ENCODE peak calls at places on chromosomes 5 and 9, in six cellular contexts. L, J, T, U, Q and D are unnamed samples.

GRCh38 chr5:6583049-6583880 is 49.6 kb downstream of the NSUN2 start:
- DNase-seq in L (peak), J (peak), T (no peak), U (no peak), Q (no peak), D (peak)

GRCh38 chr5:159198063-159199036 is 11.0 kb downstream of the RNF145 start:
- DNase-seq in L (no peak), J (peak), T (no peak), U (no peak), Q (peak), D (peak)

GRCh38 chr9:89048611-89049010 is 57.3 kb downstream of the S1PR3 start:
- DNase-seq in L (peak), J (no peak), T (peak), U (no peak), Q (no peak), D (no peak)

GRCh38 chr5:39138892-39139291 is 64.7 kb upstream of the RICTOR start:
- DNase-seq in L (no peak), J (no peak), T (no peak), U (no peak), Q (no peak), D (no peak)

GRCh38 chr5:73945505-73945904 is 319.5 kb downstream of the ARHGEF28 start:
- DNase-seq in L (peak), J (no peak), T (no peak), U (no peak), Q (no peak), D (no peak)

GRCh38 chr5:109258755-109259154 is 151.0 kb downstream of the PJA2 start:
- DNase-seq in L (no peak), J (no peak), T (no peak), U (no peak), Q (no peak), D (no peak)

GRCh38 chr5:144778546-144778945 is 607.9 kb downstream of the KCTD16 start:
- DNase-seq in L (no peak), J (no peak), T (no peak), U (no peak), Q (no peak), D (no peak)

GRCh38 chr9:135609366-135609955 is 29.9 kb downstream of the GLT6D1 start:
- DNase-seq in L (peak), J (no peak), T (no peak), U (no peak), Q (no peak), D (no peak)

GRCh38 chr5:34415559-34416198 is 240.4 kb upstream of the RAI14 start:
- DNase-seq in L (no peak), J (no peak), T (no peak), U (no peak), Q (peak), D (no peak)

GRCh38 chr9:128257086-128257825 is 18.6 kb downstream of the GOLGA2 start:
- DNase-seq in L (no peak), J (no peak), T (no peak), U (no peak), Q (no peak), D (no peak)

GRCh38 chr9:94607340-94607695 is 13.7 kb upstream of the FBP2 start:
- DNase-seq in L (no peak), J (no peak), T (no peak), U (no peak), Q (no peak), D (no peak)

GRCh38 chr9:108022246-108022935 is 532.8 kb upstream of the KLF4 start:
- DNase-seq in L (no peak), J (no peak), T (no peak), U (no peak), Q (no peak), D (no peak)

GRCh38 chr5:172078726-172079345 is 72.4 kb upstream of the FBXW11 start:
- DNase-seq in L (no peak), J (no peak), T (no peak), U (no peak), Q (no peak), D (no peak)

GRCh38 chr5:33129309-33129708 is 311.5 kb upstream of the TARS1 start:
- DNase-seq in L (no peak), J (no peak), T (no peak), U (no peak), Q (no peak), D (no peak)

GRCh38 chr5:176339304-176339703 is 22.3 kb downstream of the KIAA1191 start:
- DNase-seq in L (no peak), J (no peak), T (no peak), U (no peak), Q (no peak), D (no peak)

GRCh38 chr5:116271432-116271831 is 186.6 kb downstream of the COMMD10 start:
- DNase-seq in L (no peak), J (no peak), T (no peak), U (no peak), Q (no peak), D (no peak)

GRCh38 chr5:10691826-10692785 is 68.9 kb downstream of the DAP start:
- DNase-seq in L (no peak), J (no peak), T (no peak), U (no peak), Q (no peak), D (no peak)

GRCh38 chr9:99998266-99998665 is 91.8 kb downstream of the STX17 start:
- DNase-seq in L (no peak), J (no peak), T (no peak), U (no peak), Q (no peak), D (no peak)

GRCh38 chr9:3980771-3981170 is 319.1 kb downstream of the GLIS3 start:
- DNase-seq in L (no peak), J (no peak), T (no peak), U (no peak), Q (no peak), D (no peak)

GRCh38 chr5:989961-990530 is 18.6 kb upstream of the NKD2 start:
- DNase-seq in L (peak), J (no peak), T (no peak), U (no peak), Q (no peak), D (no peak)

GRCh38 chr5:94802450-94802849 is 184.0 kb downstream of the SLF1 start:
- DNase-seq in L (no peak), J (no peak), T (no peak), U (no peak), Q (no peak), D (no peak)

GRCh38 chr5:116359575-116359974 is 215.0 kb downstream of the SEMA6A start:
- DNase-seq in L (no peak), J (no peak), T (no peak), U (no peak), Q (no peak), D (no peak)

GRCh38 chr5:8517461-8517860 is 648.5 kb downstream of the MTRR start:
- DNase-seq in L (no peak), J (no peak), T (no peak), U (no peak), Q (no peak), D (no peak)

GRCh38 chr9:101458955-101459631 is 23.5 kb upstream of the ALDOB start:
- DNase-seq in L (peak), J (peak), T (peak), U (peak), Q (no peak), D (no peak)

GRCh38 chr5:473344-474192 is 30.6 kb downstream of the EXOC3 start:
- DNase-seq in L (no peak), J (no peak), T (no peak), U (peak), Q (no peak), D (peak)

GRCh38 chr5:75348241-75348640 is 11.2 kb downstream of the HMGCR start:
- DNase-seq in L (no peak), J (no peak), T (no peak), U (no peak), Q (no peak), D (no peak)

GRCh38 chr5:57298295-57298984 is 124.6 kb downstream of the GPBP1 start:
- DNase-seq in L (peak), J (peak), T (no peak), U (peak), Q (peak), D (no peak)

GRCh38 chr9:78121488-78121887 is 89.9 kb upstream of the GNAQ start:
- DNase-seq in L (peak), J (no peak), T (no peak), U (peak), Q (no peak), D (no peak)

GRCh38 chr5:91357806-91358205 is 25.3 kb downstream of the ARRDC3 start:
- DNase-seq in L (no peak), J (no peak), T (no peak), U (no peak), Q (no peak), D (no peak)

GRCh38 chr9:111979561-111979960 is 82.9 kb downstream of the UGCG start:
- DNase-seq in L (no peak), J (no peak), T (no peak), U (no peak), Q (no peak), D (no peak)

GRCh38 chr5:40781843-40782409 is 16.2 kb downstream of the PRKAA1 start:
- DNase-seq in L (no peak), J (no peak), T (no peak), U (no peak), Q (no peak), D (no peak)

DNA sequence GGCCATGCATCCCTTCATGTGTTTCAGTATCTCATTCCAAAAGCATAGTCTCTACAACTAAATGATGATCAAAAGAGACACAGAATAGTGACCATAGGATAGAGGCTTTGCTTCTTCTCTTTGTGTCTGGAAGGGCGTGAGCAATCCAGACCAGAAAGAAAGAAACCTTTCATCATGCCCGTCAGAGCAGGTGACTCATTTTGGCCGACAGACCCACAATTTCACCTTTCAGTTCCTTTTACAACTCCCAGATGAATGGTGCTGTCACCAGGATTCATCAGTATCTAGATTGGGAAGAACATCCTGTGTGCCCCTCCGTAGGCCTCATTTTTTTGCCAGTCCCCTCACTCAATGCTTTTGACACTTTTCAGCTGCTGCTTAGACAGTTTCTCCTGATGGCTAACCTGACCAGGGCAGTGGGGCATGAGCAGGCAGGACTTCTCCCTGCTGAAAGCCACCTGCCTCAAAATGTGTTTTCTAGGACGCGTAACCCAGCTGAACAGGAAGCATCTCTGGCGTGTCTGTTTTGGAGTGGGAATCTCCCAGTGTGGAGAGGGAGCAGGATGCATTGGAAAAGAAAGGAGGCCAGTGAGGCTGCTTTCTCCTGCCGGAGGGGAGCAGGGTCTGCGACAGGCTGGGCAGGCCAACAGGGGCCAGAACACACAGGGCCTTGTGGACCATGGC is 21.2 kb downstream of the ABLIM3 start:
- DNase-seq in L (no peak), J (no peak), T (no peak), U (peak), Q (peak), D (no peak)
- TF ChIP-seq POLR2A in L (no peak), J (no peak), T (no peak), U (no peak), Q (no peak), D (no peak)

DNA sequence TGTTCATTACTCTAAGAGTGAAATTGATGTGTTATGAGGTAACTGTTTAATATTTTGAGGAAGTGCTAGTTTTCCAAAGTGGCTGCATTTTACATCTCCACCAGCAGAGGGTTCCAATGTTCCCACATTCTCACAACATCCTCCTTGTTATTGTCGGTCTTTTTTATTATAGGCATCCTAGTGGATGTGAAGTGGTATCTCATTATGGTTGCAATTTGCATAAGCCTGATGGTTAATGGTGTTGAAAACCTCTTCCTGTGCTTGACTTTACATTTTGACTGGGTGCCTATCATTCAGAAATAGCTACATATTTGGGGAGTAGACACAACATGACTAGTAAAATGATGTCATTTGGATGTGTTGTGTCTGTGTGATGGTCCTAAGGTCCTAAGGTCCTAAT is 143.6 kb downstream of the MRPS30 start:
- DNase-seq in L (peak), J (no peak), T (no peak), U (peak), Q (peak), D (no peak)
- TF ChIP-seq POLR2AphosphoS5 in L (no peak), J (no peak), T (no peak), U (no peak), Q (no peak), D (no peak)

GRCh38 chr9:113625456-113625855 is 161.9 kb downstream of the RGS3 start:
- DNase-seq in L (no peak), J (no peak), T (no peak), U (no peak), Q (no peak), D (no peak)
- TF ChIP-seq TAF1 in L (no peak), J (no peak), T (no peak), U (no peak), Q (no peak), D (no peak)

DNA sequence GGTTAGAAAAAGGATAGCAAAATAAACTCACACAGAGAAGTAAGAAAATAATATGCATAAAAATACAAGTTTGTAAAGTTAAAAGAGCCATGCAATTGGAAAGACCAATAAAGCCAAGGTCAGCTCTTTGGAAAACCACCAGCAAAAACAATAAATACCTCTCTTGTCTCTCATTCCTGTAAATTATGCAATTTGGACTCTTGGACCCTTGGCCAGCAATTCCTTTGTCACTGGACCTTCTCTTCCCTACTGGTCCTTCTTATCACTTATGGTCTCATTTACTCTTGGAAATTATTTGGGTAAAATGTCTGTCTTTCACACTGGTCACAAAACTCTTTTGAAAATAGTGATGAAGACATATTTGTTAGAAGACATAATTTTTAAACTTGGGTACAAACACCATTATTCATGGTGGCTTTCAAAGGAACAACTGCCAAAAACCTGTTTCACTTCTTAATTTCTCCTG is 379.5 kb downstream of the TMEM232 start:
- DNase-seq in L (no peak), J (no peak), T (no peak), U (peak), Q (no peak), D (no peak)
- TF ChIP-seq POLR2A in L (no peak), J (no peak), T (no peak), U (no peak), Q (no peak), D (no peak)

GRCh38 chr9:137064027-137064879 is 6.1 kb downstream of the SAPCD2 start:
- DNase-seq in L (no peak), J (no peak), T (no peak), U (peak), Q (no peak), D (peak)
- TF ChIP-seq POLR2AphosphoS5 in L (no peak), J (no peak), T (no peak), U (no peak), Q (no peak), D (no peak)